ENCODE peak calls at places on chromosomes 16 and 17, in seven cellular contexts. One of them, this sample, is unnamed.

GRCh38 chr16:82834156-82834758 is 207.5 kb downstream of the CDH13 start:
- DNase-seq in mucosa of descending colon: no peak
- DNase-seq in psoas muscle: no peak
- DNase-seq in cardiac fibroblast: no peak
- DNase-seq in transverse colon: no peak
- DNase-seq in RWPE1: no peak
- DNase-seq in cardiac muscle cell: peak
- DNase-seq in this sample: peak

GRCh38 chr17:46732754-46733398 is 85.6 kb downstream of the WNT3 start:
- DNase-seq in mucosa of descending colon: no peak
- DNase-seq in psoas muscle: no peak
- DNase-seq in cardiac fibroblast: no peak
- DNase-seq in transverse colon: no peak
- DNase-seq in RWPE1: no peak
- DNase-seq in cardiac muscle cell: no peak
- DNase-seq in this sample: no peak

GRCh38 chr17:78661092-78661770 is 84.0 kb upstream of the DNAH17 start:
- DNase-seq in mucosa of descending colon: no peak
- DNase-seq in psoas muscle: no peak
- DNase-seq in cardiac fibroblast: no peak
- DNase-seq in transverse colon: no peak
- DNase-seq in RWPE1: peak
- DNase-seq in cardiac muscle cell: no peak
- DNase-seq in this sample: no peak

GRCh38 chr17:63185420-63185819 is 219.4 kb downstream of the TANC2 start:
- DNase-seq in mucosa of descending colon: no peak
- DNase-seq in psoas muscle: no peak
- DNase-seq in cardiac fibroblast: peak
- DNase-seq in transverse colon: no peak
- DNase-seq in RWPE1: no peak
- DNase-seq in cardiac muscle cell: no peak
- DNase-seq in this sample: no peak

GRCh38 chr17:13594310-13594709 is 7.4 kb downstream of the HS3ST3A1 start:
- DNase-seq in mucosa of descending colon: no peak
- DNase-seq in psoas muscle: no peak
- DNase-seq in cardiac fibroblast: no peak
- DNase-seq in transverse colon: no peak
- DNase-seq in RWPE1: no peak
- DNase-seq in cardiac muscle cell: no peak
- DNase-seq in this sample: no peak

GRCh38 chr17:46212634-46213435 is 19.6 kb upstream of the KANSL1 start:
- DNase-seq in mucosa of descending colon: no peak
- DNase-seq in psoas muscle: no peak
- DNase-seq in cardiac fibroblast: peak
- DNase-seq in transverse colon: peak
- DNase-seq in RWPE1: peak
- DNase-seq in cardiac muscle cell: peak
- DNase-seq in this sample: peak

GRCh38 chr16:15484662-15485061 is 50.3 kb downstream of the BMERB1 start:
- DNase-seq in mucosa of descending colon: no peak
- DNase-seq in psoas muscle: no peak
- DNase-seq in cardiac fibroblast: peak
- DNase-seq in transverse colon: no peak
- DNase-seq in RWPE1: no peak
- DNase-seq in cardiac muscle cell: peak
- DNase-seq in this sample: no peak

GRCh38 chr17:77002103-77003045 is 134.2 kb downstream of the MGAT5B start:
- DNase-seq in mucosa of descending colon: no peak
- DNase-seq in psoas muscle: no peak
- DNase-seq in cardiac fibroblast: peak
- DNase-seq in transverse colon: no peak
- DNase-seq in RWPE1: peak
- DNase-seq in cardiac muscle cell: peak
- DNase-seq in this sample: no peak

GRCh38 chr17:80892900-80893603 is 98.6 kb upstream of the CHMP6 start:
- DNase-seq in mucosa of descending colon: no peak
- DNase-seq in psoas muscle: peak
- DNase-seq in cardiac fibroblast: peak
- DNase-seq in transverse colon: no peak
- DNase-seq in RWPE1: peak
- DNase-seq in cardiac muscle cell: peak
- DNase-seq in this sample: no peak

GRCh38 chr17:49980703-49981197 is 11.8 kb downstream of the DLX4 start:
- DNase-seq in mucosa of descending colon: no peak
- DNase-seq in psoas muscle: no peak
- DNase-seq in cardiac fibroblast: no peak
- DNase-seq in transverse colon: no peak
- DNase-seq in RWPE1: peak
- DNase-seq in cardiac muscle cell: no peak
- DNase-seq in this sample: no peak

GRCh38 chr17:39666231-39666600 is 1.1 kb downstream of the TCAP start:
- DNase-seq in mucosa of descending colon: no peak
- DNase-seq in psoas muscle: no peak
- DNase-seq in cardiac fibroblast: no peak
- DNase-seq in transverse colon: no peak
- DNase-seq in RWPE1: no peak
- DNase-seq in cardiac muscle cell: no peak
- DNase-seq in this sample: no peak

GRCh38 chr17:39667262-39668140 is 752 bp upstream of the PNMT start:
- DNase-seq in mucosa of descending colon: no peak
- DNase-seq in psoas muscle: no peak
- DNase-seq in cardiac fibroblast: no peak
- DNase-seq in transverse colon: peak
- DNase-seq in RWPE1: no peak
- DNase-seq in cardiac muscle cell: no peak
- DNase-seq in this sample: peak

GRCh38 chr17:39666601-39667261 is 1.5 kb upstream of the PNMT start:
- DNase-seq in mucosa of descending colon: no peak
- DNase-seq in psoas muscle: peak
- DNase-seq in cardiac fibroblast: peak
- DNase-seq in transverse colon: no peak
- DNase-seq in RWPE1: no peak
- DNase-seq in cardiac muscle cell: no peak
- DNase-seq in this sample: no peak

GRCh38 chr17:39664581-39665561 is at the start of gene TCAP:
- DNase-seq in mucosa of descending colon: no peak
- DNase-seq in psoas muscle: no peak
- DNase-seq in cardiac fibroblast: no peak
- DNase-seq in transverse colon: no peak
- DNase-seq in RWPE1: no peak
- DNase-seq in cardiac muscle cell: no peak
- DNase-seq in this sample: no peak

GRCh38 chr17:39665642-39666221 is 583 bp downstream of the TCAP start:
- DNase-seq in mucosa of descending colon: no peak
- DNase-seq in psoas muscle: peak
- DNase-seq in cardiac fibroblast: no peak
- DNase-seq in transverse colon: no peak
- DNase-seq in RWPE1: no peak
- DNase-seq in cardiac muscle cell: no peak
- DNase-seq in this sample: no peak
- TF ChIP-seq CTCF in mucosa of descending colon: no peak
- TF ChIP-seq CTCF in psoas muscle: peak
- TF ChIP-seq CTCF in cardiac fibroblast: no peak
- TF ChIP-seq CTCF in transverse colon: no peak
- TF ChIP-seq CTCF in RWPE1: no peak
- TF ChIP-seq CTCF in cardiac muscle cell: no peak
- TF ChIP-seq CTCF in this sample: no peak

DNA sequence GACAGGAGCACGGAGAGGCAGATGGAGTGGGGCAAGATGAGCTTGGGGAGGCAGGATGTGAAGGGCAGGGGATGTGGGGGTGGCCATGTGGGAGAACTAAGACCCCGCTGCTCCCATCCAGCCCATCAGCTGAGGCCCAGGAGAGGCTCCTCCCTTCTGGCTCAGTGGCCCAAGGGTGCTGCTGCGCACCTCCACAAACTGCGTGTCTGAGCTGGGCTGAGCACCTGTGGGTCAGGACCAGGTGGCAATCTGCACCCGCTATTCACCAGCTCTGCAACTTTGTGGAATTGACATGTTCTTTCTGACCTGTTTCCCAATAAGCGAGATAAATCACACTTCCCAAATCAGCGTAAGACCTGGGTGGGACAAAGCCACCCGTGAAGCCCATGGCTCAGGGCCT is 11.5 kb upstream of the SREBF1 start:
- DNase-seq in mucosa of descending colon: no peak
- DNase-seq in psoas muscle: no peak
- DNase-seq in cardiac fibroblast: no peak
- DNase-seq in transverse colon: no peak
- DNase-seq in RWPE1: no peak
- DNase-seq in cardiac muscle cell: no peak
- DNase-seq in this sample: no peak
- TF ChIP-seq CTCF in mucosa of descending colon: no peak
- TF ChIP-seq CTCF in psoas muscle: no peak
- TF ChIP-seq CTCF in cardiac fibroblast: no peak
- TF ChIP-seq CTCF in transverse colon: no peak
- TF ChIP-seq CTCF in RWPE1: no peak
- TF ChIP-seq CTCF in cardiac muscle cell: no peak
- TF ChIP-seq CTCF in this sample: no peak

GRCh38 chr17:82212331-82213250 is at the start of gene CCDC57:
- DNase-seq in mucosa of descending colon: peak
- DNase-seq in psoas muscle: peak
- DNase-seq in cardiac fibroblast: peak
- DNase-seq in transverse colon: peak
- DNase-seq in RWPE1: peak
- DNase-seq in cardiac muscle cell: peak
- DNase-seq in this sample: peak
- TF ChIP-seq CTCF in mucosa of descending colon: no peak
- TF ChIP-seq CTCF in psoas muscle: peak
- TF ChIP-seq CTCF in cardiac fibroblast: no peak
- TF ChIP-seq CTCF in transverse colon: peak
- TF ChIP-seq CTCF in RWPE1: no peak
- TF ChIP-seq CTCF in cardiac muscle cell: no peak
- TF ChIP-seq CTCF in this sample: no peak

DNA sequence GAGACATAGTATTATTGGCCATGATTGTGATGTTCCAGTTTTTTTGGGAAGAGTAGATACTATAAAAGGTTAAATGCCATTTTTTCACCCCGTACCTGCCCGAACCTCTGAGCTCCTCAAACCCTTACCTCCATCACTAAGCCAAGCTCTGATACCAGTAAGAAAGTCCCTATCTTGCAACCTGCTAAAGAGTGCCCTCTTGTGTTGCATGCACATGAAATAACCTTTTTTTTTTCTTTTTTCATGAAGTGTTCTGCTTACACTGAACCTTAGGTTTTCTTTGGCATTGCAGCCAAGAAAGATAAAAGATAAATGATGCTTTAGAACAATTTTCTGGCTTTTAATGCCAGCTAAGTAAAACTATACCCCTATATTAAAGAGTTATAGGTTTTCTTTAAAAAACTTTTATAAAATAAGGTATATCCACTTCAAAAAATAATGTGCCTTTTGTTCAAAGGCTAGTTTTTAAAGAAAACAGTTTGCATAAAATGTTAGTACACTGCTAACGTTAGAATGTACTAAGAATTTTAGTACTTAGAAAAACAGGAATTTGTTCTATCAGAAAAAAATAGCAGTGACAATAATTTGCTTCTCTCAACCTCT is 295.3 kb upstream of the PMFBP1 start:
- DNase-seq in mucosa of descending colon: no peak
- DNase-seq in psoas muscle: no peak
- DNase-seq in cardiac fibroblast: peak
- DNase-seq in transverse colon: no peak
- DNase-seq in RWPE1: peak
- DNase-seq in cardiac muscle cell: peak
- DNase-seq in this sample: no peak
- TF ChIP-seq CTCF in mucosa of descending colon: no peak
- TF ChIP-seq CTCF in psoas muscle: no peak
- TF ChIP-seq CTCF in cardiac fibroblast: peak
- TF ChIP-seq CTCF in transverse colon: peak
- TF ChIP-seq CTCF in RWPE1: peak
- TF ChIP-seq CTCF in cardiac muscle cell: peak
- TF ChIP-seq CTCF in this sample: no peak

GRCh38 chr16:28823291-28823718 is 506 bp downstream of the ATXN2L start:
- DNase-seq in mucosa of descending colon: no peak
- DNase-seq in psoas muscle: no peak
- DNase-seq in cardiac fibroblast: no peak
- DNase-seq in transverse colon: no peak
- DNase-seq in RWPE1: no peak
- DNase-seq in cardiac muscle cell: no peak
- DNase-seq in this sample: no peak

GRCh38 chr16:28824548-28824973 is 1.8 kb downstream of the ATXN2L start:
- DNase-seq in mucosa of descending colon: no peak
- DNase-seq in psoas muscle: no peak
- DNase-seq in cardiac fibroblast: no peak
- DNase-seq in transverse colon: no peak
- DNase-seq in RWPE1: no peak
- DNase-seq in cardiac muscle cell: no peak
- DNase-seq in this sample: no peak

GRCh38 chr16:28821874-28822519 is 802 bp upstream of the ATXN2L start:
- DNase-seq in mucosa of descending colon: no peak
- DNase-seq in psoas muscle: no peak
- DNase-seq in cardiac fibroblast: no peak
- DNase-seq in transverse colon: no peak
- DNase-seq in RWPE1: no peak
- DNase-seq in cardiac muscle cell: no peak
- DNase-seq in this sample: no peak

GRCh38 chr16:28823719-28824547 is 1.1 kb downstream of the ATXN2L start:
- DNase-seq in mucosa of descending colon: peak
- DNase-seq in psoas muscle: peak
- DNase-seq in cardiac fibroblast: peak
- DNase-seq in transverse colon: peak
- DNase-seq in RWPE1: peak
- DNase-seq in cardiac muscle cell: peak
- DNase-seq in this sample: peak

DNA sequence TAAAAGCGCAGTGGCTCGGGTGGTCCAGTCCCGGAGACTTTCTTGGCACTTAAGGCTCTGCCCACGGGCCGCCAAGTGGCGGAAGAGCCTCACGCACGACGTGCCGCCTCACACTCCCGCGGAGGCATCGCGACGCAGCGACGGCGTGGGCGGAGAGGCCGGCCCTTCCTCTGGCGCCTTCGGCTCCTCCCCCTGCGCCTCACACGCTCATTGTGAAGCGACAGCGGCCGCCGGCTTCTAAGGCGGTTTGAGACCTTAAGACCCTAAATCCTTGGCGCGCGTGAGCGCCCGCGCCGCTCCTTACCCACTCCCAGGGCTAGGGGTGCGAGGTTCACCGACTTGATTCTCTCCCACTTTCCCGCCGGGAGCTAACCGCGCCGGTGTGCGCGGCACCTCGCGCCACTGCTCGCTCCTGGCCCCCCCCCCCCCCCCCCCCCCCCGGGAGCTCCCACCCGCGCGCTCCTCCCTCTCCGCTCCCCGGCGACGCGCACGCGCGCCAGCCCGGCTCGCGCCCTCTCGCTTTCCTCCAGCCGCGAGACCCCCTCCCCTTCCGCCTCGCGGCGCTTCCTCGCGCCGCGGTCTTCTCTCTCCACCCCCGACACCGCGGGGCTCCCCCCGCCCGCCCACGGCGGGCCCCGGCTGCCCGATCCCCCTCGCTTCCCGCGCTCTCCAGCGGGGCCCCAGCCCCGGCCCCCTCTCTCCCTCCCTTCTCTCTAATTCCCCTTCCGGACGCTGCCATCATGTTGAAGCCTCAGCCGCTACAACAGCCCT is at the start of gene ATXN2L:
- DNase-seq in mucosa of descending colon: peak
- DNase-seq in psoas muscle: peak
- DNase-seq in cardiac fibroblast: peak
- DNase-seq in transverse colon: peak
- DNase-seq in RWPE1: peak
- DNase-seq in cardiac muscle cell: peak
- DNase-seq in this sample: peak
- TF ChIP-seq CTCF in mucosa of descending colon: no peak
- TF ChIP-seq CTCF in psoas muscle: no peak
- TF ChIP-seq CTCF in cardiac fibroblast: peak
- TF ChIP-seq CTCF in transverse colon: peak
- TF ChIP-seq CTCF in RWPE1: no peak
- TF ChIP-seq CTCF in cardiac muscle cell: no peak
- TF ChIP-seq CTCF in this sample: no peak